ENCODE peak calls at places on chromosomes 7 and 10, in six cellular contexts. N is right lobe of liver, H is ascending aorta, P is colonic mucosa, U is nephron progenitor cell, W is mucosa of descending colon. Q is an unnamed sample.

GRCh38 chr7:30979027-30979426 is 15.3 kb downstream of the GHRHR start:
- DNase-seq in P (no peak), W (no peak), U (no peak), H (no peak), N (no peak), Q (no peak)

GRCh38 chr10:120969219-120969645 is 118.1 kb downstream of the WDR11 start:
- DNase-seq in N (no peak), P (no peak), W (no peak), H (no peak), U (no peak), Q (no peak)

GRCh38 chr10:91051834-91052233 is 130.9 kb upstream of the ANKRD1 start:
- DNase-seq in H (no peak), U (no peak), N (no peak), P (no peak), W (no peak), Q (peak; percentile 15)

GRCh38 chr7:34108150-34108549 is 202.8 kb downstream of the BMPER start:
- DNase-seq in U (no peak), P (no peak), H (no peak), N (no peak), W (no peak), Q (peak; percentile 87)

GRCh38 chr10:121373411-121373810 is 224.8 kb downstream of the FGFR2 start:
- DNase-seq in N (no peak), H (no peak), U (no peak), P (no peak), W (no peak), Q (no peak)

GRCh38 chr7:138632866-138633602 is 68.1 kb downstream of the SVOPL start:
- DNase-seq in P (no peak), H (no peak), U (no peak), N (no peak), W (no peak), Q (no peak)

GRCh38 chr7:27141138-27141537 is 2.3 kb downstream of the HOXA5 start:
- DNase-seq in U (no peak), W (no peak), P (peak; percentile 27), H (no peak), N (no peak), Q (no peak)

GRCh38 chr10:34954142-34954541 is 136.0 kb downstream of the CUL2 start:
- DNase-seq in N (no peak), W (peak; percentile 83), H (no peak), U (no peak), P (peak; percentile 92), Q (no peak)

GRCh38 chr10:110429301-110429700 is 68.4 kb upstream of the DUSP5 start:
- DNase-seq in N (no peak), H (no peak), U (no peak), P (no peak), W (no peak), Q (no peak)

GRCh38 chr10:104038537-104038936 is 47.1 kb downstream of the COL17A1 start:
- DNase-seq in W (no peak), H (no peak), N (no peak), U (no peak), P (no peak), Q (no peak)

GRCh38 chr7:7808156-7808555 is 89.7 kb upstream of the RPA3 start:
- DNase-seq in W (no peak), N (no peak), U (no peak), P (no peak), H (no peak), Q (peak; percentile 79)

GRCh38 chr10:79082631-79083581 is 14.1 kb downstream of the ZMIZ1 start:
- DNase-seq in H (no peak), P (no peak), N (no peak), U (no peak), W (no peak), Q (no peak)

GRCh38 chr7:143375298-143376034 is 5.7 kb upstream of the ZYX start:
- DNase-seq in U (no peak), N (no peak), P (no peak), W (peak; percentile 46), H (no peak), Q (no peak)

GRCh38 chr7:148153611-148154010 is 437.0 kb upstream of the C7orf33 start:
- DNase-seq in P (peak; percentile 25), H (no peak), U (no peak), W (no peak), N (peak; percentile 76), Q (no peak)

GRCh38 chr7:3585826-3586225 is 284.8 kb downstream of the SDK1 start:
- DNase-seq in H (no peak), N (no peak), P (no peak), W (no peak), U (no peak), Q (no peak)

DNA sequence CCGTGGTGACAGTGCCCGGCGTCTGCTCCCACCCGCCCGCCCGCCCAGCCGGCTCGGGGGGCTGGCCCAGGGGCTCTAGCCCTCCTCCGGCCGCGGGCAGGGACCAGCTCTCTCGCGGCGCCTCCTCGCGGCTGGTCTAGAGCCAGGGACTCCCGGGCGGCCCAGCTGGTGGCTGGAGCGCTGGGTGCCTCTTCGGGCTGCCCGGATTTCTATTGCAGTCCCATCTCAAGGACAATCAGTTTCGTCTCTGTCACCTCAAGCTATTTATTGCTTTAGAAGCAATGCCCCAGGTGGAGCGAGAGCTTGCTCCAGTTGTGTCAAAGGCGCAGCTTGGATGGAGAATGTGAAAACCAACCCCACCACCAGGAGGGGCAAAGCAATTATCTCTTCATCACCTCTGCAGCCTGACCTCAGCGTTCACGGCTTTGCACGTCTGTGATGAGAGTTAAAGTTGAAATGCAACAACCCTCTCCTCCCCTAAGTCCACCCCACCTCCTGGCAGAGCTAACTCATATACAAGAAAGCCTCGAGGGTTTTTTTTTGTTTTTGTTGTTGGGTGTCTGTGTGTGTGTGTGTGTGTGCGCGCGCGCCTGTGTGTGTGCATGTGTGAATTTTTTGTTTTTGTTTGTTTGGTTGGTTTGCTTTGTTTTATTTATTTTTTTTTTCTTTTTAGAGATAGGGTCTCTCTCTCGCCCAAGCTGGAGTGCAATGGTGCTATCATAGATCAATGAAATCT is at the start of gene ITGA8:
- DNase-seq in N (peak; percentile 49), U (peak; percentile 75), P (peak; percentile 23), W (peak; percentile 54), H (no peak), Q (peak; percentile 26)
- TF ChIP-seq CTCF in N (no peak), U (peak; percentile 56), P (no peak), W (no peak), H (peak; percentile 68), Q (peak; percentile 42)

GRCh38 chr10:9302142-9302746 is 1247.8 kb downstream of the GATA3 start:
- DNase-seq in N (no peak), H (no peak), U (no peak), P (no peak), W (no peak), Q (peak; percentile 69)

GRCh38 chr10:9301148-9301547 is 1246.7 kb downstream of the GATA3 start:
- DNase-seq in N (no peak), U (no peak), W (no peak), H (no peak), P (no peak), Q (no peak)

GRCh38 chr10:9299966-9300365 is 1245.5 kb downstream of the GATA3 start:
- DNase-seq in W (no peak), P (no peak), H (no peak), N (no peak), U (no peak), Q (no peak)

GRCh38 chr10:9301554-9301953 is 1247.1 kb downstream of the GATA3 start:
- DNase-seq in W (no peak), H (no peak), N (no peak), U (no peak), P (no peak), Q (no peak)

DNA sequence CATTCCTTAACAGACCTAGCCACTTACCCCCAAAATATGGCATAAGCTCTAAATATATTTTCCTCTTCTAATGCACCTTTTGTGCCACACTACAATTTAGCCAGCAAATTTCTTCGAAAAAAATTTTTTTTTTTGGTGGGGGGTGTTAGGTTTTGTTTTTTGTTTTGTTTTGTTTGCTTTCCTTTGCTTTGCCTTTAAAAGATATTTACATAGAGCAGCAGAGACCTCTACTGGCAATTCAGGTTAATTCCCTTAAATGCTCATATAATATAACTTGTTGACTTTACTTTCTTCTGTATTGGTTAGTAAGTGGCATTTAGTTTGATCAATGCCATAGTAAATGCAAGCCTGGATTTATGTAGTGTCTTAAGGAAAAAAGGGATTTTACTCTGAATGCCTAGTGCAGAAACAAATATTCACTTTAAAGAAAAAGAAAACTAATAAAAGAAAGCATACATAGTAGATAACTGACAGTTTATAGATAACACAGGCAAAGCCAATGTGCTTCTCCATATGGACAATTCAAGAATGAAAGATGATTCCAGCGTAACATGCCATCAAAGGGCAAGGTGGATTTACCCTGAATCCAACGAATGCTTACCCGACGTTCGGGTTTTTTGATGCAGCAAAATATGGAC is 1250.6 kb downstream of the GATA3 start:
- DNase-seq in H (no peak), N (no peak), U (no peak), W (no peak), P (no peak), Q (peak; percentile 44)
- TF ChIP-seq CTCF in H (peak; percentile 17), N (peak; percentile 50), U (peak; percentile 58), W (no peak), P (no peak), Q (peak; percentile 30)

GRCh38 chr10:58409956-58410610 is 24.9 kb downstream of the TFAM start:
- DNase-seq in P (no peak), W (no peak), H (no peak), U (no peak), N (no peak), Q (no peak)

GRCh38 chr10:58415757-58416156 is 30.5 kb downstream of the TFAM start:
- DNase-seq in H (no peak), P (no peak), W (no peak), N (no peak), U (no peak), Q (no peak)

GRCh38 chr10:58414270-58415041 is 29.2 kb downstream of the TFAM start:
- DNase-seq in P (no peak), W (no peak), H (no peak), N (no peak), U (no peak), Q (peak; percentile 89)

GRCh38 chr10:58412502-58412961 is 27.3 kb downstream of the TFAM start:
- DNase-seq in U (no peak), H (no peak), N (no peak), W (no peak), P (no peak), Q (peak; percentile 81)
- TF ChIP-seq CTCF in U (no peak), H (no peak), N (no peak), W (no peak), P (no peak), Q (peak; percentile 16)

GRCh38 chr7:135111379-135111778 is 36.5 kb upstream of the TMEM140 start:
- DNase-seq in U (no peak), W (no peak), N (no peak), H (no peak), P (no peak), Q (peak; percentile 20)

GRCh38 chr7:135114622-135115021 is 33.2 kb upstream of the TMEM140 start:
- DNase-seq in P (no peak), N (no peak), H (no peak), W (no peak), U (no peak), Q (no peak)

GRCh38 chr7:135121868-135122267 is 26.0 kb upstream of the TMEM140 start:
- DNase-seq in P (no peak), W (no peak), U (no peak), N (no peak), H (no peak), Q (no peak)

GRCh38 chr7:135117096-135117495 is 30.8 kb upstream of the TMEM140 start:
- DNase-seq in N (no peak), W (no peak), H (no peak), U (no peak), P (no peak), Q (no peak)
- TF ChIP-seq CTCF in N (no peak), W (no peak), H (no peak), U (no peak), P (no peak), Q (no peak)